ENCODE peak calls at places on chromosomes 3 and 15, in nine cellular contexts. A, K, I, L, O, D, Y, P and V are unnamed samples. For H3K4me1, the result is how much of the 10 kb centered on the place peaks cover.

GRCh38 chr15:95401586-95401985 is 928.9 kb upstream of the NR2F2 start:
- DNase-seq in A (no peak), K (no peak), I (no peak), L (no peak), O (no peak), D (no peak), Y (no peak), P (no peak), V (no peak)

GRCh38 chr15:55823191-55823670 is 80.3 kb upstream of the PRTG start:
- DNase-seq in A (no peak), K (no peak), I (no peak), L (no peak), O (no peak), D (no peak), Y (no peak), P (no peak), V (no peak)

GRCh38 chr3:26840272-26840870 is 217.8 kb downstream of the LRRC3B start:
- DNase-seq in A (no peak), K (peak), I (no peak), L (no peak), O (no peak), D (no peak), Y (no peak), P (no peak), V (no peak)

GRCh38 chr15:41936649-41937567 is 35.4 kb downstream of the EHD4 start:
- DNase-seq in A (no peak), K (no peak), I (peak), L (no peak), O (peak), D (no peak), Y (peak), P (no peak), V (no peak)

GRCh38 chr3:99862208-99862607 is 44.5 kb downstream of the CMSS1 start:
- DNase-seq in A (no peak), K (no peak), I (no peak), L (no peak), O (no peak), D (peak), Y (no peak), P (no peak), V (no peak)

GRCh38 chr3:81419196-81419595 is 342.2 kb downstream of the GBE1 start:
- DNase-seq in A (no peak), K (no peak), I (no peak), L (no peak), O (no peak), D (peak), Y (no peak), P (peak), V (no peak)

GRCh38 chr3:49377483-49377882 is 19.3 kb upstream of the GPX1 start:
- DNase-seq in A (no peak), K (no peak), I (no peak), L (no peak), O (no peak), D (peak), Y (no peak), P (no peak), V (no peak)

GRCh38 chr15:100818927-100819326 is 60.7 kb upstream of the ALDH1A3 start:
- DNase-seq in A (peak), K (no peak), I (peak), L (no peak), O (no peak), D (peak), Y (no peak), P (no peak), V (no peak)

GRCh38 chr15:64216722-64217428 is 54.1 kb upstream of the PPIB start:
- DNase-seq in A (no peak), K (no peak), I (peak), L (no peak), O (no peak), D (no peak), Y (no peak), P (no peak), V (no peak)

GRCh38 chr3:185934726-185935464 is 2.9 kb downstream of the TRA2B start:
- DNase-seq in A (no peak), K (no peak), I (no peak), L (no peak), O (no peak), D (no peak), Y (no peak), P (no peak), V (peak)

GRCh38 chr3:193910310-193910709 is 225.6 kb upstream of the HES1 start:
- DNase-seq in A (no peak), K (no peak), I (no peak), L (no peak), O (no peak), D (no peak), Y (no peak), P (no peak), V (no peak)

GRCh38 chr15:52008698-52009434 is 10.2 kb upstream of the MAPK6 start:
- DNase-seq in A (no peak), K (no peak), I (no peak), L (no peak), O (no peak), D (peak), Y (no peak), P (no peak), V (peak)

DNA sequence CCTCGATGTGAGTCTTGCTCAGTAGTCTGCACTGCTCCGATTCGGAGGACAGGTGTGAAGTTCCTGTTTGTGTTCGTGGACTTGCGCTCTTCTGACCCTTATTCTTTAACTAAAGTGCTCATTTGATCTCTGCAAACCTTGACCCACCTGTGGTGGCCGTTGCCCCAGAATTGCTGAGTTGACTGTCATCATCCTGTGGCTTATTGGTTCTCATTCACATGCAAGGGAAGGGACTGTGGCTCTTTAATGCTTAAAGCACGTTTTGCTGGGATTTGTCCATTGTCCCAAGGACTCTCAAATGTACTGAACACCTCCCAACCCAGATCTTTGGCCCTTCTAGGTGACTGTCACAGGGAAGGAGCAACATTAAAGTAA is 13.4 kb downstream of the SYNM start:
- DNase-seq in A (no peak), K (no peak), I (no peak), L (no peak), O (no peak), D (no peak), Y (no peak), P (no peak), V (no peak)
- H3K27ac ChIP-seq in A (peak), K (no peak), I (no peak), L (no peak), O (no peak), D (no peak), Y (no peak), P (no peak), V (no peak)

GRCh38 chr3:71521940-71522876 is 61.3 kb downstream of the FOXP1 start:
- DNase-seq in A (no peak), K (no peak), I (no peak), L (no peak), O (no peak), D (peak), Y (no peak), P (no peak), V (no peak)
- H3K4me1 ChIP-seq in A (under half), K (under half), I (under half), L (under half), O (under half), D (under half), Y (under half), P (under half), V (under half)

DNA sequence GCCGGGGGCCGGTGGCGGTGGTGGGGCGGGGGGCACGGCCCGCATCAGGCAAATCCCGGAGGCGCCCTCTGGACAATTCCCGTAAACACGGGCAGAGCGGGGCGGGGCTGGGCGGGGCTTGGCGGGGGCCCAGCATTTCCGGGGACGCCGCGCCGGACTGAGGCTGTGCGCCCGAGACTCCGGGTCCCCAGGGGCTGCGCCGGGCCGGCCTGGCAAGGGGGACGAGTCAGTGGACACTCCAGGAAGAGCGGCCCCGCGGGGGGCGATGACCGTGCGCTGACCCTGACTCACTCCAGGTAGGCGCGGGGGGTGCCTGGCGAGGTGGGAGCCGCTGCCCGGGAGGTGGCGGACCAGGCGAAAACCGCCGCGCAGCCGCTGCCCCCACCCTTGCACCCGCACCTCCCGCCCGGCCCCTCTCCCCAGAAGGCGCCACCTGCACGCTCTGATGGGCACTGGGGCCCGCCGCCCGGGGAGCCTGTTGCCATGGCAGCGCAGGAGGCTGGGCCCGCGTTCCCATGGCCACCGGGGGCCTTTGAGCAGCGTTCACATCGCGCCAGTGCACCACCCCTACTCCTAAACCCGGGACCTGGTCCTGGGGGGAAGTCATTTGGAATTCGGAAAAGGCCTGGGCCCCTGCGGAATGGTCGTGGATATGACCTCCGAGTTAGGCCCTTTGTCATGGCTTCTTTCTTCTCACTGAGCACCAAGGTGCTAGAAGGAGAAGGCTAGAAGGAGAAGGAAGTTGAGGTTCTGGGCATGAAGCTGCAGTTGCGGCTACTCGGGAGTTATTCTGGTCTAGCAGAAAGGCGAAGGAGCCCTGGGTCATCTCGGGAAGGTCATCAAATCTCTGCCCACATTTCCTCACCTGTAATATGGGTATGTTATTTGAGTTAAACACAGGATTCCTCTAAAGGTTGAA is 16.1 kb upstream of the SEMA4B start:
- DNase-seq in A (peak), K (peak), I (peak), L (peak), O (peak), D (peak), Y (peak), P (peak), V (peak)
- H3K27ac ChIP-seq in A (peak), K (peak), I (peak), L (no peak), O (peak), D (peak), Y (peak), P (peak), V (no peak)

GRCh38 chr15:77624868-77625267 is 7.8 kb downstream of the LINGO1 start:
- DNase-seq in A (no peak), K (no peak), I (no peak), L (no peak), O (no peak), D (no peak), Y (no peak), P (no peak), V (no peak)
- H3K4me1 ChIP-seq in A (under half), K (under half), I (under half), L (under half), O (under half), D (under half), Y (under half), P (under half), V (under half)

DNA sequence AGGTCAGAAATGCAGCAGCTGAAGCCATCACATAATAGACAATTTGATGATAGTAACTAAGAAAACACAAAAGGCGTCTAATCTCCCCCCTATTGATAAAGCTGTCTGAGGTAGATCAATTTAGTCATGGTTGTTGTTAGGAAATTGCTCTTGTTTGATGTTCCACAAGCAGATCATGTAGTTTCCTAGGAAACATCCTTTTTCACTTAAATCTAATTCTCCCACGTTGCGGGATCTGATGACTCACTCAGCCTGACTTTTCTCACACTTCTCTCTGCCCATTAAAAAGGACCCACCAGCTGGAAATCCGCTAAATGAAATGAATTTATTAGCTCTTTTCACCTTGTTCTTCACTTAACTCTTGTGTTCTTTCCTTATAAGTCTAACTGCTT is 795.9 kb upstream of the ARPP21 start:
- DNase-seq in A (no peak), K (no peak), I (no peak), L (no peak), O (no peak), D (no peak), Y (no peak), P (no peak), V (no peak)
- H3K27ac ChIP-seq in A (no peak), K (no peak), I (no peak), L (no peak), O (no peak), D (no peak), Y (no peak), P (no peak), V (peak)

GRCh38 chr3:22819209-22819608 is 383.9 kb upstream of the UBE2E2 start:
- DNase-seq in A (no peak), K (no peak), I (no peak), L (no peak), O (no peak), D (no peak), Y (no peak), P (no peak), V (no peak)
- H3K4me1 ChIP-seq in A (under half), K (under half), I (under half), L (under half), O (under half), D (under half), Y (under half), P (under half), V (under half)

GRCh38 chr15:89829161-89829560 is 14.5 kb upstream of the ANPEP start:
- DNase-seq in A (no peak), K (no peak), I (no peak), L (no peak), O (no peak), D (no peak), Y (no peak), P (no peak), V (no peak)
- H3K27ac ChIP-seq in A (no peak), K (no peak), I (no peak), L (no peak), O (no peak), D (peak), Y (no peak), P (peak), V (no peak)